ENCODE peak calls at places on chromosomes 7 and 10, in seven cellular contexts. One of them, this sample, is unnamed.

GRCh38 chr10:10992961-10993714 is 24.5 kb upstream of the CELF2 start:
- DNase-seq in heart right ventricle: no peak
- DNase-seq in PC-3: no peak
- DNase-seq in iPS-NIHi11: no peak
- DNase-seq in GM12865: no peak
- DNase-seq in epithelial cell of esophagus: peak; percentile 9
- DNase-seq in nephron progenitor cell: no peak
- DNase-seq in this sample: no peak

GRCh38 chr7:139265673-139266072 is 34.6 kb downstream of the UBN2 start:
- DNase-seq in heart right ventricle: no peak
- DNase-seq in nephron progenitor cell: no peak
- DNase-seq in PC-3: no peak
- DNase-seq in GM12865: no peak
- DNase-seq in epithelial cell of esophagus: no peak
- DNase-seq in iPS-NIHi11: no peak
- DNase-seq in this sample: no peak

GRCh38 chr7:141915565-141915964 is 634 bp upstream of the OR9A4 start:
- DNase-seq in iPS-NIHi11: no peak
- DNase-seq in PC-3: peak; percentile 49
- DNase-seq in heart right ventricle: no peak
- DNase-seq in GM12865: no peak
- DNase-seq in epithelial cell of esophagus: peak; percentile 98
- DNase-seq in nephron progenitor cell: no peak
- DNase-seq in this sample: no peak

GRCh38 chr7:79529214-79529895 is 75.9 kb upstream of the MAGI2 start:
- DNase-seq in heart right ventricle: no peak
- DNase-seq in iPS-NIHi11: peak; percentile 6
- DNase-seq in epithelial cell of esophagus: no peak
- DNase-seq in GM12865: no peak
- DNase-seq in nephron progenitor cell: no peak
- DNase-seq in PC-3: no peak
- DNase-seq in this sample: no peak

GRCh38 chr10:79059859-79060379 is 8.8 kb upstream of the ZMIZ1 start:
- DNase-seq in GM12865: no peak
- DNase-seq in heart right ventricle: no peak
- DNase-seq in PC-3: no peak
- DNase-seq in nephron progenitor cell: no peak
- DNase-seq in iPS-NIHi11: no peak
- DNase-seq in epithelial cell of esophagus: no peak
- DNase-seq in this sample: no peak

GRCh38 chr7:84529480-84530205 is 335.1 kb upstream of the SEMA3A start:
- DNase-seq in PC-3: peak; percentile 89
- DNase-seq in heart right ventricle: no peak
- DNase-seq in iPS-NIHi11: no peak
- DNase-seq in nephron progenitor cell: no peak
- DNase-seq in GM12865: no peak
- DNase-seq in epithelial cell of esophagus: peak; percentile 90
- DNase-seq in this sample: peak; percentile 17

GRCh38 chr10:88281592-88282268 is 301.4 kb downstream of the RNLS start:
- DNase-seq in epithelial cell of esophagus: peak; percentile 69
- DNase-seq in iPS-NIHi11: no peak
- DNase-seq in GM12865: no peak
- DNase-seq in PC-3: no peak
- DNase-seq in heart right ventricle: no peak
- DNase-seq in nephron progenitor cell: no peak
- DNase-seq in this sample: no peak

GRCh38 chr7:70694357-70694908 is 437.5 kb upstream of the GALNT17 start:
- DNase-seq in nephron progenitor cell: peak; percentile 62
- DNase-seq in iPS-NIHi11: peak; percentile 57
- DNase-seq in heart right ventricle: peak; percentile 37
- DNase-seq in GM12865: peak; percentile 69
- DNase-seq in PC-3: no peak
- DNase-seq in epithelial cell of esophagus: peak; percentile 52
- DNase-seq in this sample: no peak

GRCh38 chr10:44988957-44989620 is 10.5 kb upstream of the DEPP1 start:
- DNase-seq in iPS-NIHi11: no peak
- DNase-seq in GM12865: no peak
- DNase-seq in epithelial cell of esophagus: no peak
- DNase-seq in PC-3: no peak
- DNase-seq in nephron progenitor cell: no peak
- DNase-seq in heart right ventricle: no peak
- DNase-seq in this sample: no peak

GRCh38 chr10:62414359-62414758 is 40.2 kb downstream of the ZNF365 start:
- DNase-seq in PC-3: peak; percentile 88
- DNase-seq in GM12865: no peak
- DNase-seq in heart right ventricle: no peak
- DNase-seq in iPS-NIHi11: no peak
- DNase-seq in epithelial cell of esophagus: peak; percentile 47
- DNase-seq in nephron progenitor cell: no peak
- DNase-seq in this sample: no peak

GRCh38 chr7:44278451-44279161 is 46.8 kb downstream of the CAMK2B start:
- DNase-seq in GM12865: no peak
- DNase-seq in heart right ventricle: no peak
- DNase-seq in iPS-NIHi11: no peak
- DNase-seq in nephron progenitor cell: peak; percentile 0
- DNase-seq in epithelial cell of esophagus: no peak
- DNase-seq in PC-3: no peak
- DNase-seq in this sample: no peak